ENCODE peak calls at places on chromosomes 11 and 22, in eight cellular contexts. V is choroid plexus epithelial cell, O is ovary, K is heart left ventricle, L is omental fat pad, U is neural crest cell, A is IMR-90, S is tibial artery. G is an unnamed sample.

GRCh38 chr11:128458316-128458715 is 129.0 kb downstream of the ETS1 start:
- DNase-seq in V (peak), O (no peak), K (no peak), L (no peak), U (no peak), A (peak), S (no peak), G (no peak)

GRCh38 chr22:42365942-42366660 is 66.1 kb downstream of the NFAM1 start:
- DNase-seq in V (no peak), O (no peak), K (no peak), L (no peak), U (no peak), A (no peak), S (no peak), G (no peak)

GRCh38 chr11:93603225-93603624 is 58.3 kb upstream of the CEP295 start:
- DNase-seq in V (no peak), O (no peak), K (no peak), L (no peak), U (no peak), A (no peak), S (no peak), G (no peak)

GRCh38 chr11:106998126-106998525 is 20.1 kb downstream of the GUCY1A2 start:
- DNase-seq in V (peak), O (no peak), K (no peak), L (no peak), U (no peak), A (peak), S (no peak), G (no peak)

GRCh38 chr11:119531091-119531490 is 108.1 kb upstream of the THY1 start:
- DNase-seq in V (no peak), O (no peak), K (no peak), L (no peak), U (no peak), A (no peak), S (peak), G (no peak)

GRCh38 chr11:1531418-1531817 is 40.7 kb downstream of the DUSP8 start:
- DNase-seq in V (no peak), O (no peak), K (peak), L (no peak), U (no peak), A (no peak), S (no peak), G (no peak)

GRCh38 chr11:118366287-118366686 is 6.9 kb downstream of the UBE4A start:
- DNase-seq in V (no peak), O (no peak), K (no peak), L (no peak), U (no peak), A (no peak), S (no peak), G (no peak)

GRCh38 chr11:85822814-85823213 is 11.9 kb upstream of the SYTL2 start:
- DNase-seq in V (peak), O (no peak), K (no peak), L (no peak), U (no peak), A (peak), S (no peak), G (no peak)

GRCh38 chr11:47552581-47553416 is at the start of gene CELF1:
- DNase-seq in V (peak), O (peak), K (peak), L (peak), U (peak), A (peak), S (peak), G (peak)
- TF ChIP-seq CTCF in V (peak), O (peak), K (peak), L (peak), U (peak), A (peak), S (peak), G (peak)

GRCh38 chr22:29609139-29609538 is 5.7 kb downstream of the NF2 start:
- DNase-seq in V (peak), O (no peak), K (no peak), L (no peak), U (no peak), A (no peak), S (no peak), G (no peak)
- TF ChIP-seq CTCF in V (peak), O (no peak), K (no peak), L (no peak), U (peak), A (peak), S (no peak), G (peak)

DNA sequence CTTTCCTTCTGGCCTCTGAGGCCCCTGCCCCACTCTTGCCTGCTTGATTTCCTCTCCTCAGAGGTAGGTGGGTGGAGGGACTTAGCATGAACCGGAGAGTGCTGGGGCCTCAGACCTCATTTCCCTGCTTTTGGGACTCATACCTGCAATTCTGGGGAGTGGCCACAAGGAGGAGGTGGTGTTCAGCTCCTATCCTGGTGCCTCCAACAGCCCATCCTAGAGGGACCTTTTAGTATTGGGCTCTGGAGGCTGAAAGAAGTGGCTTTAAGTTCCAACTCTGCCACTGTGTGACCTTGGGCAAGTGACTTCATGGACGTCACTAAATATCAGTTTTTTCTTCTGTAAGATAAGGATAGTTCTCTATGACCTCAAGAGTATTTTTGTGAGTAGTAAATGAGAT is 98.6 kb downstream of the KIAA1671 start:
- DNase-seq in V (no peak), O (no peak), K (no peak), L (no peak), U (no peak), A (no peak), S (no peak), G (no peak)
- TF ChIP-seq CTCF in V (peak), O (no peak), K (peak), L (no peak), U (peak), A (peak), S (no peak), G (peak)

GRCh38 chr11:45922425-45923082 is at the start of gene LARGE2:
- DNase-seq in V (no peak), O (no peak), K (no peak), L (no peak), U (no peak), A (no peak), S (peak), G (peak)
- TF ChIP-seq CTCF in V (no peak), O (no peak), K (no peak), L (no peak), U (no peak), A (no peak), S (no peak), G (no peak)

GRCh38 chr11:6474806-6475500 is 1.2 kb upstream of the TRIM3 start:
- DNase-seq in V (no peak), O (no peak), K (no peak), L (no peak), U (no peak), A (peak), S (no peak), G (no peak)

GRCh38 chr11:6475936-6476335 is 2.2 kb upstream of the TRIM3 start:
- DNase-seq in V (no peak), O (no peak), K (no peak), L (no peak), U (no peak), A (no peak), S (no peak), G (no peak)

GRCh38 chr11:6474423-6474792 is 667 bp upstream of the TRIM3 start:
- DNase-seq in V (no peak), O (no peak), K (no peak), L (no peak), U (no peak), A (no peak), S (no peak), G (no peak)

GRCh38 chr11:6472934-6473333 is 807 bp downstream of the TRIM3 start:
- DNase-seq in V (no peak), O (peak), K (no peak), L (no peak), U (no peak), A (no peak), S (no peak), G (no peak)

DNA sequence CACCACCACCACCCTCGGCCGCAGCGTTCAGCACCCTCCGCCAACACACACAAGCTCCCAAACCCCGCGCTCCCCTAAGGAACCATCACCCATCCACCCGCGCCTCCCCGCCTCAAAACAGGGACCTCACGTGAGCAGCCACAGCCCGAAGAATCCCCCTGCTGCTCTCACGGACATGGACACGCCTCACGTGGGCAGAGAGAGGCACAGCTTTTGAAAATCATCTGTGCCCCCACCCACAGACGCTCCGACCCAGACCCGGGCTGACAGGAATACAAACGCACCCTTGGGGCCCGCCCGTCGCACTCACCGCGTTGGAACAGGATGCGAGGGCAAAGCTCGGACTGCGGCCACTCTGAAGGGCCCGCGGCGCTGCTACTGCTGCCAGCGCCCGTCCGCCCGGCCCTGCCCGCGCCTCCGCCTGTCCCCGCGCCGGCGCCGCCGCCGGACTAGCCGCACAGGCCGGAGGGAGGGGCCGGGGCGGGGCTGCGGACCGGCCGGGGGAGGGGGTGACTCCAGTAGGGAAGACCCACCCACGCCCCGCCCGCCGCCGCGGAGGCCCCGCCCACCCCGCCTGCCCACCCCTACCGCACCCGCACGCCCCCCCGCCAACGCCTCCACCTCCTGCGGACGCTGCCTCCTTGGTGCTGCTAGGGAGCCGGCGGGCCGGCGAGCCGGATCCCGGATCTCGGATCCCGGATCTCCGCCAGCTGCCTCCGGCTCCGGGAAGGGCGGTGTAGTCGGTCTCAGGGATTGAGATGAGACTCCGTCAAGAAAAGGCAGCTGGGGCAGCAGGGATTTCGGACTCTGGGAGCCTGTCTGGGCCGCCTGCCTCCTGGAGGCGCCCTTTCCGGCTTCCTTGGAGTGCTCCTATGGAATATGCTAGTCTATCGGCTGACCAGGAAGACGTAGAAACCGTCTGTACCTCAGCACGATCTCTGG is at the start of gene TRIM3:
- DNase-seq in V (peak), O (peak), K (peak), L (peak), U (peak), A (peak), S (peak), G (peak)
- TF ChIP-seq CTCF in V (peak), O (no peak), K (no peak), L (no peak), U (no peak), A (peak), S (no peak), G (no peak)

DNA sequence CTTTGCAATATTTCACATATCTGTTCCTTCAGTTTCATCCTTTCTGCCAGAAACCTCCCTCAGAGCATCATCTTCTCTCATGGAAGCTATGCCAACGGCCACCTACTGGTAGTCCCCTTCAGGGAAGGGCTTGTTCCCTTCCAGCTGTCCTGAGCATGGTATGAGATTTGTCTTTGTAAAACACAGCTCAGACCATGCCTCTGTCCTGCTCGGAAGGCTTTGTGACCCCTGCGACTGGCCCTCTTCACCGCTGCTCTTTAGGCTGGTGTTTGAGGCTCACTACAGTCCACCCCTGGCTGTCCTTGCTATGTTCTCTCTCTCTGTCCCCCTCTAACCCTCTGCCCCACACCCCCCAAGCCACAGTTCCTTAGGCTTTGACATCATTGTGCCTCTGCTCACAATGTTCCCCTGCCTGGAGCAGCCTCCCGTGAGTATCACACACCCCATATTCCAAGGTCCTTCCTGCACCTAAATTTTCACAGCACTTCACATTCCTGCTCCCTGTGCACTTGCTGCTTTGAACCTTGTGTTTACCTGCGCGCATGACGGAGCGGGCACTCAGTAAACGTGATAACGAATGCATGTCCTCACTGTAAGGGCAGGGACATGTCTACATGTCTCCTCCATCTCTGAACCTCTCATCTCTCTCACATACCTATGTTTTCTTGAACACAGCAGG is 24.0 kb upstream of the ACER3 start:
- DNase-seq in V (no peak), O (no peak), K (no peak), L (no peak), U (no peak), A (no peak), S (no peak), G (no peak)
- TF ChIP-seq CTCF in V (peak), O (no peak), K (no peak), L (no peak), U (no peak), A (peak), S (no peak), G (no peak)

DNA sequence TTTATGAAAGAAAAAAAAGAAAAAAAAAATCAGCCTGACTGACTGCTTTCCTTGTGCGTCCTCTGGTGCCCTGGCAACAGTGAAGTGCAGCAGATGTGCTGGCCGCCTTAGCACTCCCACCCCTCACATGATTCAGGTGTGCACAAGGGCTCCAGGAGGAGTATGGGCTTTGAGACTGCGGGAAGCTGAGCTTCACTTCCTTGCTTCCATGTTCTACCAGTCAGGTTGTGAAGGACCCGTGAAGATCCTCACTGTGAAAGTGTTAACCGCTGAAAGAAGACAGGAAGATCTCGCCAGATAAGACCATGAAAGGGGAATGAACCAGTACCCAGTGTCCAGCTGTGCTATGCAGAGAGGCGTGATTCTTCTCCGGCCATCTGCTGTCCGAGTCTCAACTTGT is 48.2 kb downstream of the HIRA start:
- DNase-seq in V (no peak), O (no peak), K (no peak), L (no peak), U (no peak), A (no peak), S (no peak), G (no peak)
- TF ChIP-seq CTCF in V (no peak), O (no peak), K (no peak), L (no peak), U (no peak), A (no peak), S (no peak), G (no peak)